ENCODE peak calls at places on chromosomes 7 and 10, in four cellular contexts. A is fibroblast of pulmonary artery; U is CD8-positive, alpha-beta memory T cell; G is WERI-Rb-1. J is an unnamed sample.

GRCh38 chr10:20855398-20856038 is 41.6 kb downstream of the NEBL start:
- DNase-seq in A (peak; percentile 64), U (no peak), G (no peak), J (no peak)

GRCh38 chr7:20075415-20075814 is 141.8 kb downstream of the MACC1 start:
- DNase-seq in A (no peak), U (no peak), G (no peak), J (no peak)

GRCh38 chr10:5971315-5971832 is 6.0 kb downstream of the IL15RA start:
- DNase-seq in A (peak; percentile 53), U (no peak), G (no peak), J (no peak)

GRCh38 chr7:141527076-141527475 is 24.1 kb upstream of the AGK start:
- DNase-seq in A (no peak), U (no peak), G (no peak), J (no peak)

GRCh38 chr10:100652406-100653130 is 92.8 kb upstream of the PAX2 start:
- DNase-seq in A (no peak), U (no peak), G (no peak), J (no peak)

GRCh38 chr10:58237014-58237830 is 30.5 kb downstream of the IPMK start:
- DNase-seq in A (peak; percentile 96), U (no peak), G (no peak), J (no peak)

GRCh38 chr10:128599538-128599937 is 473.3 kb upstream of the MKI67 start:
- DNase-seq in A (no peak), U (no peak), G (no peak), J (peak; percentile 28)

GRCh38 chr10:112615269-112615668 is 168.3 kb downstream of the VTI1A start:
- DNase-seq in A (no peak), U (no peak), G (no peak), J (no peak)

GRCh38 chr10:29055091-29055490 is 233.8 kb upstream of the LYZL1 start:
- DNase-seq in A (peak; percentile 24), U (no peak), G (no peak), J (no peak)

GRCh38 chr10:72320676-72321247 is 34.0 kb downstream of the DNAJB12 start:
- DNase-seq in A (peak; percentile 98), U (no peak), G (peak; percentile 97), J (peak; percentile 94)

GRCh38 chr10:11326919-11327318 is 284.5 kb downstream of the USP6NL start:
- DNase-seq in A (no peak), U (no peak), G (no peak), J (no peak)

GRCh38 chr7:91248996-91249395 is 15.2 kb upstream of the FZD1 start:
- DNase-seq in A (no peak), U (no peak), G (no peak), J (no peak)

GRCh38 chr7:47944536-47945260 is 3.6 kb downstream of the PKD1L1 start:
- DNase-seq in A (no peak), U (no peak), G (no peak), J (no peak)

GRCh38 chr10:127906548-127907377 is at the start of gene PTPRE:
- DNase-seq in A (peak; percentile 69), U (peak; percentile 50), G (peak; percentile 69), J (peak; percentile 74)

GRCh38 chr7:117200786-117201185 is 122.1 kb downstream of the WNT2 start:
- DNase-seq in A (no peak), U (no peak), G (no peak), J (no peak)

GRCh38 chr7:33517191-33517590 is 387.8 kb downstream of the BBS9 start:
- DNase-seq in A (no peak), U (no peak), G (no peak), J (no peak)

GRCh38 chr10:85719408-85719807 is 647.2 kb downstream of the GRID1 start:
- DNase-seq in A (no peak), U (no peak), G (no peak), J (no peak)

GRCh38 chr7:5550831-5551230 is 127.2 kb upstream of the TNRC18 start:
- DNase-seq in A (no peak), U (no peak), G (no peak), J (no peak)

GRCh38 chr7:24572421-24573007 is 738 bp upstream of the PALS2 start:
- DNase-seq in A (peak; percentile 24), U (peak; percentile 23), G (peak; percentile 22), J (peak; percentile 17)

GRCh38 chr10:74199315-74199714 is 48.3 kb downstream of the ADK start:
- DNase-seq in A (no peak), U (no peak), G (no peak), J (no peak)

GRCh38 chr7:140059288-140060242 is 3.2 kb downstream of the PARP12 start:
- DNase-seq in A (peak; percentile 94), U (no peak), G (no peak), J (peak; percentile 82)

GRCh38 chr7:137923380-137923779 is 76.6 kb upstream of the DGKI start:
- DNase-seq in A (peak; percentile 44), U (no peak), G (no peak), J (no peak)

GRCh38 chr7:132592947-132593335 is 16.7 kb upstream of the PLXNA4 start:
- DNase-seq in A (no peak), U (no peak), G (no peak), J (no peak)

GRCh38 chr10:51162002-51162401 is 87.7 kb downstream of the PRKG1 start:
- DNase-seq in A (peak; percentile 48), U (no peak), G (no peak), J (no peak)

GRCh38 chr10:4652111-4653010 is 173.6 kb upstream of the AKR1E2 start:
- DNase-seq in A (no peak), U (no peak), G (no peak), J (no peak)

GRCh38 chr10:14383266-14383665 is 52.5 kb upstream of the FRMD4A start:
- DNase-seq in A (peak; percentile 23), U (no peak), G (no peak), J (no peak)

GRCh38 chr10:51860257-51860656 is 160.9 kb upstream of the CSTF2T start:
- DNase-seq in A (peak; percentile 74), U (no peak), G (no peak), J (no peak)

GRCh38 chr10:9239298-9239697 is 1184.8 kb downstream of the GATA3 start:
- DNase-seq in A (no peak), U (no peak), G (no peak), J (peak; percentile 83)

GRCh38 chr7:12827920-12828319 is 140.5 kb downstream of the ARL4A start:
- DNase-seq in A (no peak), U (no peak), G (no peak), J (no peak)

GRCh38 chr10:5094265-5095205 is at the start of gene AKR1C3:
- DNase-seq in A (peak; percentile 89), U (peak; percentile 1), G (no peak), J (no peak)

GRCh38 chr7:48876087-48876486 is 48.3 kb upstream of the CDC14C start:
- DNase-seq in A (no peak), U (no peak), G (no peak), J (no peak)

GRCh38 chr10:50310560-50311174 is 59.4 kb upstream of the ASAH2 start:
- DNase-seq in A (peak; percentile 11), U (no peak), G (peak; percentile 38), J (peak; percentile 59)

GRCh38 chr7:113349339-113349738 is 231.0 kb upstream of the SMIM30 start:
- DNase-seq in A (no peak), U (no peak), G (no peak), J (no peak)

GRCh38 chr10:43350139-43350538 is 21.3 kb upstream of the FXYD4 start:
- DNase-seq in A (no peak), U (no peak), G (no peak), J (peak; percentile 34)

GRCh38 chr7:102140952-102141370 is 145.7 kb upstream of the SH2B2 start:
- DNase-seq in A (no peak), U (no peak), G (no peak), J (no peak)

GRCh38 chr10:52297727-52298126 is 16.4 kb upstream of the DKK1 start:
- DNase-seq in A (no peak), U (no peak), G (no peak), J (no peak)

DNA sequence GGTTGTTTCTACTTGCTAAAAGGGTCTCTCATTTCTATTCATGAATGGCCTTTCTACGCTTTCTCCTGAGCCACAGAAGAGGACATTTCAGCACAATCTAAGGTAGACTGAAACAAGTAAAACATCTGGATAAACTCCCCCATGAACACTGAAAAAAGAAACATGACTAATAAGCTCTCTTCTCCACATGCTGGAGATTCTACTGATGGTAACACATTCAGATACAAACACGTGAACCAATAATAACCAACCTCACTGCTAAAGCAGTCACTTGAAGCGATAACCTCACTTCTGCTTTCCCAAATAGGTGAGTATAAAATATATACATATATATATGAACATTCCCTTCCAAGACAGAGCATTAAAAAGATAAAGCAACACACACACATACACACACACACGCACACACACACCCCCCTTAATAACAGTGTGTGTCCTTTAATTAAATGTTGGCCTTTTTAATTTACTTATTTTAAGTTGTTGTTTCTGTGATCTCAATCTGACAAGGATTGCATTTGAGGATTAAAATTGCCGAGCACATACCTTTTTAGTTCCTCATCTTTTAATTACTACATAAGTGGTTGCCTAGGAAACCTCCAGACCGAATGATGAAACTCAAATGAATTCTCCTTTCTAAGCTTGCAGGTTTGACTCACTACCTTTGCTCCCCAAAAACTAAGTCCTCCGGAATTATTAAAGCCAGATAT is 292.4 kb upstream of the KLF14 start:
- DNase-seq in A (peak; percentile 58), U (no peak), G (no peak), J (no peak)
- H3K4me3 ChIP-seq in A (no peak overlapping the region), U (no peak overlapping the region), G (no peak overlapping the region), J (no peak overlapping the region)

DNA sequence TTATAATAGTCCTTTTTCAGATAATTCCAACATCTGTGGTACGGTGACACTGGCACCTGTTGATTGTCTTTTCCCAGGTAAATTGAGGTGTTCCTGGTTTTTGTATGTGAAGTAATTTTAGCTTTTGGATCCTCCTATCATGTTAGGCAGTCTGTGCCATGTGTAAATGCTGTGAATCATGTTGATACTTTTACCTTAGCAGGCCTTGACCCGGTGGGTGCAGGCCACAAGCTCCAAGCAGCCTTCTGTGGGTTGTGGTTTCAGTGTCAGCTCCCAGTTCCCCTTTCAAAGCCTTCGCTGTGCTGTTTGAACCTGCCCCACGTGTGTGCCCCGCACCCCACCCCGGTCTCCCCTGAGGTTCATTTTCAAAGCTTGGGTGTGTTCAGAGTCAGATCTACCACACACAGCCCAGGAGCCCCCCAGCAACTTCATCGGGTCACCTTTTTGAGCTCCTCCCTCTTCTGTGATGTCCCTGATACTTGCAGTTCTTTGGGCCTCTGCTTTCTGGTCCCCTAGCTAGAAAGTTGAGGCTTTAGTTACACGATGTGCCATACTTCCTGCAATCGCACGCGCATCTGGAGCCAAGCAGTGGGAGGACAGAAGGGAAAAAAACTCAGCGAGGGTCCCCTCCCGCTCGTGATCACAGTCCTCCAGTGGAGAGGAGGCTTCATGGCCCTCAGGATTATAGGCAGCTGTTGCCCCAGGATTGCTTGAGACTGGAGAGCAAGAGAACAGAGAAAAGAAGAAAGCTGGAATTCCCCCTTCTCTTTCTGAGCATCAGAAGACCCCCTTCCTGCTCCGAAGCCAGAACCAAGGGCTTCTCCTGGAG is 8.7 kb upstream of the BHLHA15 start:
- DNase-seq in A (no peak), U (peak; percentile 68), G (no peak), J (no peak)
- H3K4me3 ChIP-seq in A (no peak overlapping the region), U (peak overlapping the region; percentile 24), G (no peak overlapping the region), J (no peak overlapping the region)

DNA sequence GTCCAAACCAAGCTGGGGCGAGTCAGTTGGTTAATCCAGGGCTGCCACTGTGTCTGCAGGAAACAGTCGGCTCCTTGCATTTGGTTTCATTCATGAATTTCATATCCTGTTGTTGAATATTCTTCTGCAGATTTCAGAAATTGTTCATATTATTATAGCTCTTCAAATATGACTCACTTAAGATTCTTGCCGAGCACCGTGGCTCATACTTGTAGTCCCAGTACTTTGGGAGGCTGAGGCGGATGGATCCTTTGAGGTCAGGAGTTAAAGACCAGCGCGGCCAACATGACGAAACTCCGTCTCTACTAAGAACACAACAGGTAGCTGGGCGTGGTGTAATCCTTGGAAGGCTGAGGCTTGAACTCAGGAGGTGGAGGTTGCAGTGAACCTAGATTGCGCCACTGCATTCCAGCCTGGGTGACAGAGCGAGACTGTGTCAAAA is 24.0 kb downstream of the PFKP start:
- DNase-seq in A (peak; percentile 92), U (no peak), G (no peak), J (no peak)
- H3K4me3 ChIP-seq in A (no peak overlapping the region), U (no peak overlapping the region), G (no peak overlapping the region), J (no peak overlapping the region)

GRCh38 chr7:130910949-130911944 is 177.2 kb upstream of the KLF14 start:
- DNase-seq in A (peak; percentile 67), U (no peak), G (no peak), J (no peak)
- H3K4me3 ChIP-seq in A (peak overlapping the region; percentile 71), U (peak overlapping the region; percentile 13), G (no peak overlapping the region), J (no peak overlapping the region)

J was measured in BE2C.